ENCODE peak calls at places on chromosomes 5 and 9, in seven cellular contexts. M is Calu3, O is colonic mucosa, C is NB4, S is HCT116, P is foreskin fibroblast, T is nephron progenitor cell. W is an unnamed sample.

GRCh38 chr9:113646946-113647914 is 183.7 kb downstream of the RGS3 start:
- DNase-seq in M (no peak), O (no peak), C (no peak), S (no peak), P (no peak), T (no peak), W (no peak)

GRCh38 chr5:4584982-4585381 is 555.1 kb upstream of the ADAMTS16 start:
- DNase-seq in M (no peak), O (no peak), C (no peak), S (no peak), P (no peak), T (no peak), W (no peak)

GRCh38 chr5:86968311-86968753 is 299.4 kb upstream of the RASA1 start:
- DNase-seq in M (peak; percentile 56), O (no peak), C (peak; percentile 35), S (peak; percentile 54), P (peak; percentile 15), T (no peak), W (no peak)

GRCh38 chr5:173816728-173817127 is 71.4 kb upstream of the CPEB4 start:
- DNase-seq in M (no peak), O (no peak), C (no peak), S (no peak), P (no peak), T (no peak), W (no peak)

GRCh38 chr9:68416891-68417570 is 60.6 kb downstream of the PGM5 start:
- DNase-seq in M (peak; percentile 8), O (no peak), C (peak; percentile 38), S (peak; percentile 6), P (no peak), T (no peak), W (no peak)

GRCh38 chr9:123383512-123384170 is 27.6 kb downstream of the CRB2 start:
- DNase-seq in M (no peak), O (no peak), C (no peak), S (no peak), P (no peak), T (peak; percentile 41), W (no peak)

GRCh38 chr9:105500108-105500766 is 52.4 kb downstream of the FSD1L start:
- DNase-seq in M (no peak), O (no peak), C (peak; percentile 64), S (no peak), P (no peak), T (no peak), W (no peak)

GRCh38 chr5:144203750-144204596 is 33.3 kb downstream of the KCTD16 start:
- DNase-seq in M (peak; percentile 56), O (peak; percentile 48), C (peak; percentile 66), S (peak; percentile 57), P (peak; percentile 53), T (peak; percentile 51), W (no peak)

GRCh38 chr5:142784405-142784955 is 14.3 kb downstream of the ARHGAP26 start:
- DNase-seq in M (no peak), O (no peak), C (peak; percentile 61), S (no peak), P (no peak), T (no peak), W (no peak)

GRCh38 chr9:100111235-100111634 is 12.2 kb downstream of the INVS start:
- DNase-seq in M (no peak), O (peak; percentile 54), C (no peak), S (no peak), P (peak; percentile 98), T (no peak), W (peak; percentile 67)

GRCh38 chr5:169251685-169252084 is 49.3 kb downstream of the SLIT3 start:
- DNase-seq in M (no peak), O (no peak), C (no peak), S (no peak), P (no peak), T (no peak), W (no peak)

GRCh38 chr5:66242050-66242449 is 98.0 kb downstream of the SREK1 start:
- DNase-seq in M (no peak), O (no peak), C (no peak), S (no peak), P (no peak), T (no peak), W (no peak)

GRCh38 chr5:94503677-94504076 is 114.7 kb downstream of the KIAA0825 start:
- DNase-seq in M (no peak), O (no peak), C (no peak), S (no peak), P (no peak), T (no peak), W (no peak)

GRCh38 chr5:93596676-93597441 is 13.8 kb downstream of the NR2F1 start:
- DNase-seq in M (peak; percentile 70), O (peak; percentile 75), C (peak; percentile 81), S (peak; percentile 51), P (no peak), T (peak; percentile 57), W (no peak)

GRCh38 chr9:134168731-134169130 is 4.4 kb upstream of the RNU6ATAC start:
- DNase-seq in M (no peak), O (no peak), C (peak; percentile 55), S (no peak), P (no peak), T (no peak), W (no peak)
- TF ChIP-seq CTCF in M (no peak), O (no peak), C (peak; percentile 33), S (peak; percentile 43), P (no peak), T (no peak), W (no peak)

GRCh38 chr5:40603378-40603777 is 76.3 kb upstream of the PTGER4 start:
- DNase-seq in M (no peak), O (no peak), C (no peak), S (no peak), P (no peak), T (no peak), W (no peak)
- TF ChIP-seq CTCF in M (no peak), O (no peak), C (no peak), S (no peak), P (no peak), T (no peak), W (no peak)

DNA sequence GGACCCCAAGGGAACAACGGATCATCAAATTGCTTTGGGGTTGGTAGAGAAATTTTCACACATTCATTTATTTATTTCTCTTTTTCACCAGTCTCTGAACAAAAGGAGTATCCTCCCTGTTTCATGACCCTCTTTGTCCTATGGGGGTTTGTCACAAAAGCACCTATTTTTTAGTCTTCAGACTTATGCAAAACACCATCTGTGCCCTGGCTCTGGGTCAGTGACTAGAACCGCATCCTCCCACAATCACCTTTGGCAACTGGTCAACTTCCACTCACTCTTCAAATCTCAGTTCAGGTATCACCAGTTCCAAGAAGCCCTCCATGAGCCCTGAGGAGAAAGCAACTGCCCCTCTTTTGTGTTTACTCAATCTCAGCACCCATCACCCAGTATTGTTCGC is 395.7 kb downstream of the CDK5RAP2 start:
- DNase-seq in M (no peak), O (no peak), C (no peak), S (no peak), P (no peak), T (no peak), W (no peak)
- TF ChIP-seq CTCF in M (no peak), O (no peak), C (no peak), S (no peak), P (no peak), T (no peak), W (no peak)

GRCh38 chr9:121786543-121786948 is 135.1 kb downstream of the DAB2IP start:
- DNase-seq in M (no peak), O (no peak), C (no peak), S (no peak), P (no peak), T (no peak), W (no peak)

GRCh38 chr9:121785673-121786542 is 134.5 kb downstream of the DAB2IP start:
- DNase-seq in M (no peak), O (no peak), C (no peak), S (no peak), P (no peak), T (no peak), W (no peak)

GRCh38 chr9:121783126-121783522 is 131.7 kb downstream of the DAB2IP start:
- DNase-seq in M (no peak), O (no peak), C (no peak), S (no peak), P (no peak), T (no peak), W (no peak)

GRCh38 chr9:121783523-121784507 is 132.4 kb downstream of the DAB2IP start:
- DNase-seq in M (no peak), O (no peak), C (peak; percentile 62), S (no peak), P (no peak), T (no peak), W (no peak)

DNA sequence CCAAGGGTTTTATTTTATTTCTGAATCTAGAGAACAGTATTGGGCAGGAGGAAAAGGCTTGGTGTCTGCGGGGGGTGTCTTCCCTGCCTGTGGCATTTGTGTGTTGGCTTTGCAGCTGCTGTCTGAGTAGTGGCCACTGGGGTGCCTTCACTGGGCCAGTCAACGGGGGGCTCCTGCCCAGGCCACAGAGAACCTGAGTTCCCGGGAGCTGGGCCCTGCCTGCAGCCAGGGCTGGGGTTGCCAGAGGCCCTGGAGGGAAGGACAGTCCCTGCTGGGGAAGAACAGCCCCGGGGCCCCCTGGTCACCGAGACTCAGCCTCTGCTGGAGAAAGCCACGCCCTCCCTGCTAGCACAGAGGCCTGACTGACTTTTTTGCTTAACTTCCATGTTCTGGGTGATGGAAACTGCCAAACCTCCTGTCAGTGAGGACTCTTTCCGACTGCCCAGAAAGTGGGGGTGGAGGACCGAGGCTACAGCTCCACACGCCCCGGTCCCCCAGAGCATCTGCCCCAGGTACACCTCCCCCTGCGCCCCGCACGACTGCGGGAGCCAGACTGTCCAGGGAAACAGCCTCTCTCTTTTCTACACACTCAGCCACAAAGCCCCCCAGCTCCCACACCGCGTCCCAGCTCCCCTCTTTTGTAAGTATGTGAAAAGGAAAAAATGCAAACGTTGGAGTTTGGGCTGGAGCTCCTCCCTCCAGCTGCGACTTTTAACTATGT is 133.4 kb downstream of the DAB2IP start:
- DNase-seq in M (no peak), O (no peak), C (peak; percentile 22), S (no peak), P (no peak), T (no peak), W (no peak)
- TF ChIP-seq CTCF in M (no peak), O (no peak), C (no peak), S (no peak), P (no peak), T (no peak), W (no peak)

GRCh38 chr9:84419203-84419602 is 78.6 kb upstream of the SLC28A3 start:
- DNase-seq in M (no peak), O (no peak), C (peak; percentile 57), S (no peak), P (no peak), T (no peak), W (no peak)
- TF ChIP-seq CTCF in M (no peak), O (no peak), C (peak; percentile 35), S (peak; percentile 34), P (no peak), T (peak; percentile 10), W (no peak)

W was measured in omental fat pad.